ENCODE peak calls at places on chromosomes 12 and 14, in eight cellular contexts. K, J, Q, E, I, C, T and Z are unnamed samples.

GRCh38 chr14:97273540-97273939 is 476.4 kb downstream of the VRK1 start:
- DNase-seq in T (no peak), I (no peak), E (no peak), Q (no peak), C (no peak), K (no peak), J (no peak), Z (no peak)

GRCh38 chr14:66443158-66443695 is 42.9 kb upstream of the CCDC196 start:
- DNase-seq in J (no peak), C (no peak), E (no peak), Q (no peak), T (no peak), I (no peak), K (peak; percentile 34), Z (no peak)

GRCh38 chr14:29085546-29085945 is 319.0 kb downstream of the FOXG1 start:
- DNase-seq in Q (no peak), J (no peak), T (no peak), I (no peak), E (no peak), K (no peak), C (peak; percentile 28), Z (no peak)

GRCh38 chr12:24507827-24508226 is 441.1 kb downstream of the BCAT1 start:
- DNase-seq in E (no peak), I (no peak), C (no peak), T (no peak), K (no peak), J (no peak), Q (no peak), Z (no peak)

GRCh38 chr12:47216150-47216677 is 136.5 kb upstream of the AMIGO2 start:
- DNase-seq in T (no peak), J (no peak), I (no peak), K (no peak), Q (no peak), C (no peak), E (no peak), Z (peak; percentile 42)

GRCh38 chr12:96352161-96352835 is 47.9 kb downstream of the CDK17 start:
- DNase-seq in T (no peak), J (no peak), K (no peak), E (no peak), I (no peak), Q (no peak), C (no peak), Z (no peak)

GRCh38 chr12:116881325-116881866 is at the start of gene HRK:
- DNase-seq in J (peak; percentile 54), I (peak; percentile 20), K (no peak), T (no peak), Q (no peak), C (no peak), E (no peak), Z (no peak)

GRCh38 chr12:67634167-67634793 is 14.3 kb upstream of the DYRK2 start:
- DNase-seq in T (no peak), Q (no peak), I (no peak), J (no peak), C (no peak), K (no peak), E (no peak), Z (no peak)

GRCh38 chr12:60123443-60124000 is 527.7 kb downstream of the SLC16A7 start:
- DNase-seq in K (peak; percentile 36), I (no peak), J (no peak), E (no peak), C (no peak), T (no peak), Q (no peak), Z (no peak)

GRCh38 chr12:41014643-41015020 is 173.5 kb upstream of the PDZRN4 start:
- DNase-seq in E (peak; percentile 86), Q (no peak), I (no peak), T (no peak), C (no peak), J (no peak), K (peak; percentile 76), Z (no peak)

GRCh38 chr12:113247123-113248045 is 26.1 kb downstream of the TPCN1 start:
- DNase-seq in T (no peak), E (peak; percentile 67), C (no peak), K (peak; percentile 69), J (no peak), I (no peak), Q (peak; percentile 48), Z (no peak)

DNA sequence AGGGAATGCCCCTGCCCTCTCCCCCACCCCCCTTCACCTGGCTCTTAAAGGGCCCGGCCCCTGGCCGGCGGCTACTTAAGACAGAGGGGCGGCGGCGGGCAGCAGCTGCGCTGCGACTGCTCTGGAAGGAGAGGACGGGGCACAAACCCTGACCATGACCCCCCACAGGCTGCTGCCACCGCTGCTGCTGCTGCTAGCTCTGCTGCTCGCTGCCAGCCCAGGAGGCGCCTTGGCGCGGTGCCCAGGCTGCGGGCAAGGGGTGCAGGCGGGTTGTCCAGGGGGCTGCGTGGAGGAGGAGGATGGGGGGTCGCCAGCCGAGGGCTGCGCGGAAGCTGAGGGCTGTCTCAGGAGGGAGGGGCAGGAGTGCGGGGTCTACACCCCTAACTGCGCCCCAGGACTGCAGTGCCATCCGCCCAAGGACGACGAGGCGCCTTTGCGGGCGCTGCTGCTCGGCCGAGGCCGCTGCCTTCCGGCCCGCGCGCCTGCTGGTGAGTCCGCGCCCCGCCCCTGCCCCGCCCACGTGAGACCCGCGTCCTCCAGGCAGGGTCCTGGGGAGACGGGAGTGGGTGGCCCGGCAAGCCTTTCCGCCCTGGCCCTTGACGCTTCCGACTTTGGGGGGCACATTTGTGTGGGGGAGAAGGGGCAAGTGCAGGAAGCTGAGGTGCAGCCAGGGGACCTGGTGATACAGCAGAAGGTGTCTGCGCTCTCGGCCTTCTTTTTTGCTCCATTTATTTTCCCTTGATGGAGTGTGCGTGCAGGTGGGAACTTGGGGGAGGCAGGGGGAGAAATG is at the start of gene IGFBP6:
- DNase-seq in E (peak; percentile 45), Q (peak; percentile 61), K (peak; percentile 64), J (peak; percentile 45), T (no peak), C (peak; percentile 53), I (peak; percentile 62), Z (peak; percentile 59)
- TF ChIP-seq CTCF in E (no peak), Q (no peak), K (no peak), J (no peak), T (no peak), C (no peak), I (no peak), Z (no peak)

DNA sequence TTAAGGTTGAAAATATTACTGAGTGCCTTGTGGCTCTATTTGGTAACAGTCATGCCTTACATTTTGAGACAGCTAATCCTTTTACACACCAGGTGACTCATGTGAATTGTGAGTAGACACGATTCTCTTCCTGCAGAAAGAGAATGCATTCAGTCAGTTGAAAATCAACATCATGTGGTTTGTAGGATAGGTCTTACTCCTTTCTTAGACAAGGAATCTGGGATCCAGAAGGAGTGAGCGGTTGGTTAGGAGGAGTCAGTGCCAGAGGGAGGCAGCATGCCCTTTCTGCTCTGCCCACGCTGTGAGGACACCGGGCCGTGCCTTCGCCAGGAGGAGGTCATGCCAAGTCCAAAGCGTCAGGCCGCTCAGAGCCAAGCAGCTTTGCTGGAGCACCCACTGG is 47.6 kb downstream of the TRAF3 start:
- DNase-seq in E (peak; percentile 11), C (no peak), J (no peak), I (no peak), T (no peak), Q (peak; percentile 53), K (peak; percentile 81), Z (no peak)
- TF ChIP-seq CTCF in E (no peak), C (no peak), J (no peak), I (no peak), T (no peak), Q (no peak), K (no peak), Z (no peak)

GRCh38 chr14:77151918-77152588 is 10.5 kb upstream of the ZDHHC22 start:
- DNase-seq in K (peak; percentile 22), Q (no peak), I (no peak), C (no peak), E (peak; percentile 28), J (no peak), T (no peak), Z (no peak)
- TF ChIP-seq CTCF in K (no peak), Q (no peak), I (no peak), C (peak; percentile 17), E (no peak), J (peak; percentile 13), T (peak; percentile 27), Z (no peak)

GRCh38 chr12:79512068-79512467 is 178.7 kb downstream of the PAWR start:
- DNase-seq in K (no peak), E (no peak), Q (no peak), C (peak; percentile 8), T (no peak), J (no peak), I (no peak), Z (no peak)
- TF ChIP-seq CTCF in K (no peak), E (peak; percentile 16), Q (no peak), C (no peak), T (no peak), J (peak; percentile 18), I (no peak), Z (no peak)